ENCODE peak calls at places on chromosomes 13 and 19, in six cellular contexts. One of them, this sample, is unnamed.

GRCh38 chr13:34578471-34578870 is 363.6 kb upstream of the NBEA start:
- DNase-seq in tibial nerve: no peak
- DNase-seq in lower lobe of right lung: no peak
- DNase-seq in cardiac muscle cell: no peak
- DNase-seq in HFF-Myc: no peak
- DNase-seq in heart right ventricle: no peak
- DNase-seq in this sample: no peak

GRCh38 chr13:40109324-40109958 is 454.0 kb downstream of the COG6 start:
- DNase-seq in tibial nerve: no peak
- DNase-seq in lower lobe of right lung: no peak
- DNase-seq in cardiac muscle cell: no peak
- DNase-seq in HFF-Myc: no peak
- DNase-seq in heart right ventricle: no peak
- DNase-seq in this sample: peak; percentile 42

GRCh38 chr13:109976206-109976997 is 190.0 kb upstream of the IRS2 start:
- DNase-seq in tibial nerve: no peak
- DNase-seq in lower lobe of right lung: no peak
- DNase-seq in cardiac muscle cell: peak; percentile 56
- DNase-seq in HFF-Myc: no peak
- DNase-seq in heart right ventricle: peak; percentile 20
- DNase-seq in this sample: no peak

GRCh38 chr13:111115051-111115840 is at the start of gene ARHGEF7:
- DNase-seq in tibial nerve: no peak
- DNase-seq in lower lobe of right lung: no peak
- DNase-seq in cardiac muscle cell: peak; percentile 46
- DNase-seq in HFF-Myc: no peak
- DNase-seq in heart right ventricle: peak; percentile 37
- DNase-seq in this sample: no peak

GRCh38 chr19:4567584-4568071 is 8.1 kb upstream of the SEMA6B start:
- DNase-seq in tibial nerve: peak; percentile 74
- DNase-seq in lower lobe of right lung: peak; percentile 76
- DNase-seq in cardiac muscle cell: peak; percentile 50
- DNase-seq in HFF-Myc: no peak
- DNase-seq in heart right ventricle: peak; percentile 80
- DNase-seq in this sample: no peak

GRCh38 chr19:17720487-17720839 is 1.2 kb downstream of the MAP1S start:
- DNase-seq in tibial nerve: no peak
- DNase-seq in lower lobe of right lung: no peak
- DNase-seq in cardiac muscle cell: no peak
- DNase-seq in HFF-Myc: no peak
- DNase-seq in heart right ventricle: no peak
- DNase-seq in this sample: no peak

GRCh38 chr13:20492036-20492435 is 33.6 kb downstream of the CRYL1 start:
- DNase-seq in tibial nerve: no peak
- DNase-seq in lower lobe of right lung: no peak
- DNase-seq in cardiac muscle cell: no peak
- DNase-seq in HFF-Myc: no peak
- DNase-seq in heart right ventricle: no peak
- DNase-seq in this sample: no peak

GRCh38 chr19:35545855-35546381 is 492 bp downstream of the TMEM147 start:
- DNase-seq in tibial nerve: no peak
- DNase-seq in lower lobe of right lung: peak; percentile 57
- DNase-seq in cardiac muscle cell: no peak
- DNase-seq in HFF-Myc: no peak
- DNase-seq in heart right ventricle: peak; percentile 31
- DNase-seq in this sample: no peak

GRCh38 chr19:33486936-33487793 is 34.4 kb downstream of the PEPD start:
- DNase-seq in tibial nerve: no peak
- DNase-seq in lower lobe of right lung: peak; percentile 28
- DNase-seq in cardiac muscle cell: peak; percentile 62
- DNase-seq in HFF-Myc: no peak
- DNase-seq in heart right ventricle: no peak
- DNase-seq in this sample: no peak

GRCh38 chr19:31648347-31648746 is 299.1 kb upstream of the TSHZ3 start:
- DNase-seq in tibial nerve: no peak
- DNase-seq in lower lobe of right lung: no peak
- DNase-seq in cardiac muscle cell: peak; percentile 2
- DNase-seq in HFF-Myc: no peak
- DNase-seq in heart right ventricle: no peak
- DNase-seq in this sample: peak; percentile 6

GRCh38 chr19:43553656-43554055 is 20.7 kb downstream of the ZNF575 start:
- DNase-seq in tibial nerve: no peak
- DNase-seq in lower lobe of right lung: no peak
- DNase-seq in cardiac muscle cell: no peak
- DNase-seq in HFF-Myc: no peak
- DNase-seq in heart right ventricle: no peak
- DNase-seq in this sample: no peak

GRCh38 chr19:16025108-16026101 is 50.9 kb upstream of the TPM4 start:
- DNase-seq in tibial nerve: no peak
- DNase-seq in lower lobe of right lung: no peak
- DNase-seq in cardiac muscle cell: no peak
- DNase-seq in HFF-Myc: peak; percentile 31
- DNase-seq in heart right ventricle: no peak
- DNase-seq in this sample: no peak

GRCh38 chr19:48403606-48404005 is 10.1 kb downstream of the GRIN2D start:
- DNase-seq in tibial nerve: no peak
- DNase-seq in lower lobe of right lung: no peak
- DNase-seq in cardiac muscle cell: peak; percentile 77
- DNase-seq in HFF-Myc: no peak
- DNase-seq in heart right ventricle: no peak
- DNase-seq in this sample: no peak

GRCh38 chr19:16030964-16031871 is 45.1 kb upstream of the TPM4 start:
- DNase-seq in tibial nerve: no peak
- DNase-seq in lower lobe of right lung: no peak
- DNase-seq in cardiac muscle cell: no peak
- DNase-seq in HFF-Myc: no peak
- DNase-seq in heart right ventricle: no peak
- DNase-seq in this sample: no peak

GRCh38 chr19:50414850-50415660 is 3.7 kb upstream of the SPIB start:
- DNase-seq in tibial nerve: peak; percentile 63
- DNase-seq in lower lobe of right lung: peak; percentile 90
- DNase-seq in cardiac muscle cell: peak; percentile 82
- DNase-seq in HFF-Myc: no peak
- DNase-seq in heart right ventricle: peak; percentile 80
- DNase-seq in this sample: peak; percentile 15

GRCh38 chr13:61850794-61851193 is 435.1 kb upstream of the PCDH20 start:
- DNase-seq in tibial nerve: no peak
- DNase-seq in lower lobe of right lung: no peak
- DNase-seq in cardiac muscle cell: no peak
- DNase-seq in HFF-Myc: no peak
- DNase-seq in heart right ventricle: no peak
- DNase-seq in this sample: no peak

GRCh38 chr13:32201809-32202208 is 113.4 kb downstream of the ZAR1L start:
- DNase-seq in tibial nerve: no peak
- DNase-seq in lower lobe of right lung: no peak
- DNase-seq in cardiac muscle cell: no peak
- DNase-seq in HFF-Myc: no peak
- DNase-seq in heart right ventricle: no peak
- DNase-seq in this sample: no peak

GRCh38 chr19:7177926-7178325 is 108.4 kb downstream of the ZNF557 start:
- DNase-seq in tibial nerve: no peak
- DNase-seq in lower lobe of right lung: no peak
- DNase-seq in cardiac muscle cell: no peak
- DNase-seq in HFF-Myc: no peak
- DNase-seq in heart right ventricle: no peak
- DNase-seq in this sample: no peak

GRCh38 chr13:49399801-49400472 is 43.9 kb downstream of the CAB39L start:
- DNase-seq in tibial nerve: no peak
- DNase-seq in lower lobe of right lung: no peak
- DNase-seq in cardiac muscle cell: no peak
- DNase-seq in HFF-Myc: no peak
- DNase-seq in heart right ventricle: no peak
- DNase-seq in this sample: no peak

GRCh38 chr19:19488041-19488874 is 27.1 kb downstream of the TSSK6 start:
- DNase-seq in tibial nerve: no peak
- DNase-seq in lower lobe of right lung: no peak
- DNase-seq in cardiac muscle cell: peak; percentile 42
- DNase-seq in HFF-Myc: no peak
- DNase-seq in heart right ventricle: no peak
- DNase-seq in this sample: no peak

GRCh38 chr19:58559275-58560006 is 1.0 kb upstream of the UBE2M start:
- DNase-seq in tibial nerve: peak; percentile 86
- DNase-seq in lower lobe of right lung: peak; percentile 93
- DNase-seq in cardiac muscle cell: peak; percentile 95
- DNase-seq in HFF-Myc: peak; percentile 84
- DNase-seq in heart right ventricle: peak; percentile 90
- DNase-seq in this sample: peak; percentile 60

DNA sequence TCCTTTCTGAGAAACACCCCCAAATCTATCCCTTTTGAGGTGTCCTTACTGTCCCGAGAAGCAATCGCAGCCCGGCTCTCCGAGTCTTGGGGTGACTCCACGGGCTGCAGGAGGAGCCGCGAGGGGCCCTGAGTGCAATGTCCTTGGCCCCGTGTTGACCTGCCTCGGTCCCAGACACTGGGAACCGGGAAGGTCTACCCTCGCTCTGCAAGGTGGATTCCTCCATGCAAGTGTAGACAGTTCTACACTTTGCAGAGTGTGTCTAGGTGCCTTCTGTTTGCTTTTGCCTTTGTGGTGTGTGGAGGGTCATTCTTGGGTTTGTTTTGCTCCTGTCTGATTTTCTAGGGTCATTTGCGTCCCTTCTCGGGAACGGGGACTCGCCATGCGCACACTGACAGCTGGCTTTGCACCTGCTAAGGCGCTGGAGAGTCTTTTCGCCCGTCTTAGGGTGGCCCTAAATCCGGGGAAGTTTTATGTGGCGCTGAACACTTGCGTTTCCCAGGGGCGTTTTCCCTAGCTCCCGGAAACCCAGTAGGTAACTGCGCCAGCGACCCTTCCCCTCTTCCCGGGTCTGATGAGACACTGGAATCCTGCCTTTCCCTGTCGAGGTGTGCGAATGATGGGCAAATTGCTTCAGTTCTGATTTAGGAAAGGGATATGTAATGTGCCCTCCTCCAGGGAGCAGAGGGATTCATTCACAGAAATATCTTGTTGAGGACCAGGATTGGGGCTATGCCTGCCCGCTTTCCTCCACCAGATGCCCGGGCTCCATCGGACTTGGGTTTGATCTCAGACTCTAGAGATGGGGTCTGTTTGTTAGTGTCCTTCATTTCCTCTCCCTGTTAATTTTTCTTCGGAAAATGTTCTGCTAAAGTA is 755 bp downstream of the SERTM1 start:
- DNase-seq in tibial nerve: no peak
- DNase-seq in lower lobe of right lung: no peak
- DNase-seq in cardiac muscle cell: no peak
- DNase-seq in HFF-Myc: no peak
- DNase-seq in heart right ventricle: no peak
- DNase-seq in this sample: no peak
- H3K4me3 ChIP-seq in tibial nerve: no peak overlapping the region
- H3K4me3 ChIP-seq in lower lobe of right lung: peak overlapping the region; percentile 38
- H3K4me3 ChIP-seq in cardiac muscle cell: peak overlapping the region; percentile 33
- H3K4me3 ChIP-seq in HFF-Myc: peak overlapping the region; percentile 1
- H3K4me3 ChIP-seq in heart right ventricle: peak overlapping the region; percentile 44
- H3K4me3 ChIP-seq in this sample: peak overlapping the region; percentile 48

GRCh38 chr19:37886571-37886970 is 19.8 kb downstream of the WDR87 start:
- DNase-seq in tibial nerve: no peak
- DNase-seq in lower lobe of right lung: no peak
- DNase-seq in cardiac muscle cell: no peak
- DNase-seq in HFF-Myc: no peak
- DNase-seq in heart right ventricle: no peak
- DNase-seq in this sample: no peak

DNA sequence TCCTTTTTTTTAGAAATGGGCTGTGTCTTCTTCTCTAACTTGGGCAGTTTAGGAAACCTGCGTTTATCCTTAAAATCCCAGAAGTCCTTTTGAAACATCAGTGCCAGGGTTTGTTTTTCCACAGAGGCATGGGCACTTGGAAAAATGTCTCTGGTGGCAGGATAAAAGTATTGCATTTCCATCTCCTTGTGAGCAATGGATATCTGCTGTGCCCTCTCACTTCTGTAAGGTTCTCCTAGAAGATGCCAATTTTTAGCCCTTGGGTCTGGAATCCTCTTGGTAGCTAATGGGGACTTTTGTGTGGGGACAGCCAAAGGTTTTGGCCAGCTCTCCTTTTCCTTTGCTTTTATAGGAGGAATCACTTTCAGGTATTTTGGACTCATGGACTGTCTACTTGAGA is 21.0 kb downstream of the WDR87 start:
- DNase-seq in tibial nerve: no peak
- DNase-seq in lower lobe of right lung: no peak
- DNase-seq in cardiac muscle cell: no peak
- DNase-seq in HFF-Myc: no peak
- DNase-seq in heart right ventricle: no peak
- DNase-seq in this sample: no peak
- TF ChIP-seq CTCF in tibial nerve: no peak
- TF ChIP-seq CTCF in lower lobe of right lung: no peak
- TF ChIP-seq CTCF in cardiac muscle cell: no peak
- TF ChIP-seq CTCF in HFF-Myc: no peak
- TF ChIP-seq CTCF in heart right ventricle: no peak
- TF ChIP-seq CTCF in this sample: no peak

DNA sequence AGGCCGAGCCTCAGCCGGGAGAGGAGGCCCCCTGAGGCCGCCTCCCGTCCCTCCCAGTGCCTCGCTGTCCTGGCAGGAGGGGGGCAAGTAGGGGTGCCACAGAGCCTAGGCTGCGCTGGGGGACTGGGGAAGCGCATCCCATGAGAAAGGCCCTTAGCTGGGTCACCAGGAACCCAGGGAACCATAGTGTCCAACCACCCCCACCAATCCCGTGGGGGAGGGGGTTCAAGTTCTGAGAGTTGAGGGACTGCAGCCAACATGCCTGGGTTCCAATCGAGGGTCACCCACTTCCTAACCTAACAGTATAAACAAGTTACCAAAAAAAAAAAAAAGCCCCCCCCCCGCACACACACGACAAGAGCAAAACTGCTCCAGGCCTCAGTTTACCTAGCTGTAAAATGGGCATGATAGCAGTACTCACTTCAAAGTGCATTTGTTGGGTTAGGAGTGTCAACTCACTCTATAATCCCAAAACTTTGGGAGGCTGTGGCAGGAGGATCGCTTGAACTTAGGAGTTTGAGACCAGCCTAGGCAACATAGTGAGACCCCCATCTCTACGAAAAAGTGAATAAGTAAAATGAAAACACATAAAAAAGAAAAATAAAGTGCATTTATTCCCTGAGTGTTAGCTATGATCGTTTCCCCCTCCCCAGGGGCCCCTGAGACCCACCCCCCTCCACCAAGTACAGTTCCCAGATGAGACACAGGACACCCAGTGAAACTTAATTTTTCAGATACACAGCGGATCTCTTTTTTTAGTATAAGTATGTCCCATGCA is 28.8 kb upstream of the NANOS3 start:
- DNase-seq in tibial nerve: no peak
- DNase-seq in lower lobe of right lung: no peak
- DNase-seq in cardiac muscle cell: no peak
- DNase-seq in HFF-Myc: no peak
- DNase-seq in heart right ventricle: no peak
- DNase-seq in this sample: no peak
- H3K4me3 ChIP-seq in tibial nerve: peak overlapping the region; percentile 35
- H3K4me3 ChIP-seq in lower lobe of right lung: peak overlapping the region; percentile 59
- H3K4me3 ChIP-seq in cardiac muscle cell: peak overlapping the region; percentile 41
- H3K4me3 ChIP-seq in HFF-Myc: peak overlapping the region; percentile 38
- H3K4me3 ChIP-seq in heart right ventricle: peak overlapping the region; percentile 62
- H3K4me3 ChIP-seq in this sample: peak overlapping the region; percentile 37

DNA sequence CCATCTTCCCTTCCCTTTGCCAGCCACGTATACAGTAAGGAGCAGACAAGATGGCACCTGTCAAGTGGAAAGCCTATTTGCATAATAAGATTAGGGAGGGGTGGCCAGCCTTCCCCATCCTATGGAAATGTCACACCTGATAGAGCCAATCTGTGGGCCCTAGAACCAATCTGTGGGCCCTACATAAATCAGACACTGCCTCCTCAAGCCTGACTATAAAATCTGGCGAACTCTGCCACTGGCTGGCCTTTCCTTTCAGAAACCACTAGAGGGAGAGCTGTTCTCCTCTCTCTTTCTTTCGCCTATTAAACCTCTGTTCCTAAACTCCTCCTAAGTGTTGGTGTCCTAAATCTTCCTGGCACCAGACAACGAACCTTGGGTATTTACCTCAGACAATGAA is 231.5 kb upstream of the KLHL1 start:
- DNase-seq in tibial nerve: no peak
- DNase-seq in lower lobe of right lung: no peak
- DNase-seq in cardiac muscle cell: peak; percentile 34
- DNase-seq in HFF-Myc: no peak
- DNase-seq in heart right ventricle: no peak
- DNase-seq in this sample: peak; percentile 5
- TF ChIP-seq CTCF in tibial nerve: no peak
- TF ChIP-seq CTCF in lower lobe of right lung: peak; percentile 9
- TF ChIP-seq CTCF in cardiac muscle cell: no peak
- TF ChIP-seq CTCF in HFF-Myc: no peak
- TF ChIP-seq CTCF in heart right ventricle: no peak
- TF ChIP-seq CTCF in this sample: peak; percentile 65

This sample was measured in astrocyte of the cerebellum.